ENCODE peak calls at places on chromosome 6, in nine cellular contexts. T is nephron progenitor cell; S is GM13977; O is heart right ventricle; G is activated CD8-positive, alpha-beta T cell treated with anti-CD3 and anti-CD28 coated beads for 36 hours; U is uterus; D is neural progenitor cell; I is cardiac fibroblast; F is foreskin fibroblast. Q is an unnamed sample.

GRCh38 chr6:110877154-110877564 is 2.6 kb downstream of the AMD1 start:
- DNase-seq in T (peak; percentile 20), S (no peak), O (no peak), G (no peak), U (no peak), D (peak; percentile 11), I (no peak), F (no peak), Q (no peak)

GRCh38 chr6:39137235-39137634 is 22.2 kb upstream of the SAYSD1 start:
- DNase-seq in T (peak; percentile 82), S (no peak), O (peak; percentile 29), G (peak; percentile 61), U (no peak), D (peak; percentile 87), I (peak; percentile 43), F (no peak), Q (no peak)

GRCh38 chr6:138569970-138570715 is 70.8 kb upstream of the NHSL1 start:
- DNase-seq in T (no peak), S (no peak), O (no peak), G (no peak), U (no peak), D (no peak), I (no peak), F (no peak), Q (no peak)

GRCh38 chr6:164107297-164107995 is 692.9 kb downstream of the QKI start:
- DNase-seq in T (no peak), S (no peak), O (peak; percentile 71), G (no peak), U (no peak), D (no peak), I (peak; percentile 17), F (no peak), Q (no peak)

GRCh38 chr6:7390218-7390878 is 740 bp downstream of the RIOK1 start:
- DNase-seq in T (no peak), S (peak; percentile 19), O (no peak), G (no peak), U (no peak), D (no peak), I (no peak), F (no peak), Q (no peak)

GRCh38 chr6:35719830-35720733 is 16.8 kb upstream of the ARMC12 start:
- DNase-seq in T (peak; percentile 53), S (peak; percentile 70), O (peak; percentile 52), G (peak; percentile 65), U (peak; percentile 48), D (peak; percentile 45), I (peak; percentile 60), F (peak; percentile 49), Q (peak; percentile 79)

GRCh38 chr6:148747493-148748160 is 797 bp downstream of the UST start:
- DNase-seq in T (peak; percentile 69), S (peak; percentile 46), O (peak; percentile 16), G (peak; percentile 51), U (peak; percentile 49), D (peak; percentile 84), I (peak; percentile 38), F (no peak), Q (peak; percentile 41)

GRCh38 chr6:44561062-44561591 is 173.6 kb downstream of the CDC5L start:
- DNase-seq in T (peak; percentile 64), S (peak; percentile 42), O (no peak), G (peak; percentile 26), U (no peak), D (no peak), I (no peak), F (no peak), Q (peak; percentile 35)

GRCh38 chr6:1377526-1378223 is 11.7 kb upstream of the FOXF2 start:
- DNase-seq in T (no peak), S (peak; percentile 36), O (no peak), G (no peak), U (no peak), D (no peak), I (no peak), F (no peak), Q (no peak)

GRCh38 chr6:36688534-36689075 is 9.0 kb upstream of the RAB44 start:
- DNase-seq in T (no peak), S (no peak), O (no peak), G (no peak), U (no peak), D (no peak), I (no peak), F (no peak), Q (no peak)

GRCh38 chr6:62357826-62358225 is 71.8 kb upstream of the KHDRBS2 start:
- DNase-seq in T (no peak), S (no peak), O (no peak), G (no peak), U (no peak), D (no peak), I (no peak), F (no peak), Q (no peak)

GRCh38 chr6:147382945-147383554 is 125.4 kb upstream of the SAMD5 start:
- DNase-seq in T (no peak), S (no peak), O (no peak), G (no peak), U (no peak), D (peak; percentile 31), I (peak; percentile 62), F (peak; percentile 18), Q (no peak)

GRCh38 chr6:49849121-49849907 is 17.0 kb downstream of the CRISP1 start:
- DNase-seq in T (peak; percentile 3), S (peak; percentile 9), O (no peak), G (no peak), U (no peak), D (peak; percentile 83), I (peak; percentile 69), F (peak; percentile 0), Q (peak; percentile 36)

GRCh38 chr6:142605922-142606321 is 304.1 kb downstream of the ADGRG6 start:
- DNase-seq in T (no peak), S (no peak), O (no peak), G (no peak), U (no peak), D (no peak), I (peak; percentile 31), F (peak; percentile 14), Q (no peak)

GRCh38 chr6:33373950-33374349 is 17.7 kb upstream of the KIFC1 start:
- DNase-seq in T (no peak), S (no peak), O (no peak), G (no peak), U (no peak), D (no peak), I (no peak), F (no peak), Q (no peak)

GRCh38 chr6:53112404-53112803 is 36.2 kb downstream of the GCM1 start:
- DNase-seq in T (no peak), S (no peak), O (no peak), G (peak; percentile 30), U (no peak), D (no peak), I (no peak), F (no peak), Q (no peak)

GRCh38 chr6:79010422-79010821 is 67.6 kb downstream of the PHIP start:
- DNase-seq in T (no peak), S (no peak), O (no peak), G (no peak), U (no peak), D (no peak), I (no peak), F (no peak), Q (no peak)

GRCh38 chr6:127494240-127494767 is 24.8 kb downstream of the MTCL3 start:
- DNase-seq in T (no peak), S (no peak), O (no peak), G (no peak), U (no peak), D (no peak), I (no peak), F (no peak), Q (no peak)

GRCh38 chr6:68238097-68238597 is 396.9 kb upstream of the ADGRB3 start:
- DNase-seq in T (no peak), S (peak; percentile 6), O (no peak), G (no peak), U (no peak), D (no peak), I (peak; percentile 39), F (peak; percentile 45), Q (peak; percentile 2)

GRCh38 chr6:166853371-166854325 is 102.7 kb downstream of the RNASET2 start:
- DNase-seq in T (no peak), S (no peak), O (no peak), G (no peak), U (no peak), D (no peak), I (no peak), F (no peak), Q (no peak)

DNA sequence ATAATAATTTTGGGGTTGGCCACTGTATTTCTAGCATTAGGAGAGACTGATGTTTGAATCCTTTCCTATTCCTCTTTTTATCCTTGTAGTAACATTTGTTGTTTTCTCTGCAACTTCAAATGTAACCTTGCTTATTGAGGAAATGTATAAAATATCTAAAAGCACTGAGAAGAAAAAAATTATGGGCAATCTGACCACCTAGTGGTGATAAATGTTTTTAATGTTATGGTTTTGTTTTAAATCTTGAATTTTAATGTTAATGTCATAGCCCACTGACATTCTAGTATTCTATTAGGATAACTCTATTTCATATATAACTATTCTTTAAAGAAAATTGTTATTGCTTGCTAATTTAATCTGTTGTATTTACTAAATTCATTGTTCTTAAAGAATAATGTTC is 134.4 kb downstream of the FARS2 start:
- DNase-seq in T (no peak), S (no peak), O (no peak), G (no peak), U (no peak), D (no peak), I (no peak), F (no peak), Q (no peak)
- TF ChIP-seq CTCF in T (no peak), S (no peak), O (no peak), G (peak; percentile 10), U (no peak), D (no peak), I (no peak), F (no peak), Q (no peak)

GRCh38 chr6:126176266-126176665 is 163.6 kb upstream of the CENPW start:
- DNase-seq in T (no peak), S (no peak), O (no peak), G (no peak), U (no peak), D (peak; percentile 40), I (peak; percentile 52), F (no peak), Q (no peak)
- TF ChIP-seq CTCF in T (peak; percentile 47), S (peak; percentile 48), O (no peak), G (no peak), U (peak; percentile 21), D (peak; percentile 64), I (peak; percentile 45), F (peak; percentile 25), Q (peak; percentile 40)

GRCh38 chr6:57221936-57222683 is at the start of gene RAB23:
- DNase-seq in T (peak; percentile 88), S (peak; percentile 91), O (peak; percentile 83), G (peak; percentile 76), U (peak; percentile 81), D (peak; percentile 92), I (peak; percentile 88), F (peak; percentile 83), Q (peak; percentile 93)
- TF ChIP-seq CTCF in T (no peak), S (no peak), O (no peak), G (no peak), U (no peak), D (no peak), I (no peak), F (no peak), Q (no peak)

DNA sequence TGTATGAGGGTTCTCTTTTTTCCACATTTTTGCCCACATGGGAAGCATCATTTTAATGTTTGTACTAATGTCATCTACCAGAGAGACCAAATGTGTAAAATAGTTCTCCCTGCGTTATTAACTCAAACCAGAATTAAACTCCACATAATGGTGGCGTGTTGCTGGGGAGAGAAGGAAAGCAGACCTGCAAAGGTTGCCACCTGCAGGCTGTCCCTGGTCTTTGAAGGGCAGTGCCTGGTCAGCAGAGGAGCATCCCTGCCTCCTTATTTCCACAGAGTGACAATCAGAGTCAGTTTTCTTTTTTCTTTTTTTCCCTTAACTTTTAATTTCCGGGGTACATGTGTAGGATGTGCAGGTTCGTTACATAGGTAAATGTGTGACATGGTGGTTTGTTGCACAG is 214.5 kb downstream of the TBX18 start:
- DNase-seq in T (no peak), S (no peak), O (no peak), G (no peak), U (no peak), D (peak; percentile 18), I (no peak), F (no peak), Q (no peak)
- TF ChIP-seq CTCF in T (peak; percentile 13), S (no peak), O (no peak), G (no peak), U (no peak), D (peak; percentile 55), I (no peak), F (no peak), Q (no peak)